ENCODE peak calls at places on chromosomes 13 and 19, in four cellular contexts. A, Y, G and K are unnamed samples.

GRCh38 chr13:41546372-41547252 is 89.3 kb downstream of the RGCC start:
- DNase-seq in A (no peak), Y (no peak), G (no peak), K (no peak)

GRCh38 chr19:5913739-5914357 is at the start of gene CAPS:
- DNase-seq in A (no peak), Y (no peak), G (no peak), K (no peak)

GRCh38 chr19:43687660-43687997 is 17.7 kb upstream of the PLAUR start:
- DNase-seq in A (no peak), Y (no peak), G (no peak), K (no peak)

GRCh38 chr13:51096131-51096530 is 14.9 kb downstream of the C13orf42 start:
- DNase-seq in A (no peak), Y (no peak), G (no peak), K (no peak)

GRCh38 chr19:55348317-55349034 is 6.0 kb downstream of the COX6B2 start:
- DNase-seq in A (no peak), Y (no peak), G (peak; percentile 58), K (no peak)

GRCh38 chr13:44309771-44310767 is 63.6 kb upstream of the SERP2 start:
- DNase-seq in A (no peak), Y (no peak), G (no peak), K (no peak)

GRCh38 chr13:91272235-91272777 is 75.2 kb upstream of the MIR17HG start:
- DNase-seq in A (no peak), Y (no peak), G (no peak), K (no peak)

GRCh38 chr13:114062754-114063153 is 69.7 kb downstream of the RASA3 start:
- DNase-seq in A (no peak), Y (no peak), G (no peak), K (no peak)

GRCh38 chr19:35901854-35902661 is at the start of gene HCST:
- DNase-seq in A (peak; percentile 39), Y (no peak), G (no peak), K (peak; percentile 39)

GRCh38 chr19:18239303-18239702 is 13.1 kb upstream of the PDE4C start:
- DNase-seq in A (no peak), Y (no peak), G (no peak), K (no peak)

GRCh38 chr13:99909836-99910619 is 61.5 kb downstream of the ZIC5 start:
- DNase-seq in A (no peak), Y (peak; percentile 48), G (no peak), K (no peak)

GRCh38 chr13:48709213-48709612 is 55.5 kb downstream of the CYSLTR2 start:
- DNase-seq in A (no peak), Y (no peak), G (no peak), K (no peak)

GRCh38 chr19:16303755-16304154 is 20.9 kb upstream of the KLF2 start:
- DNase-seq in A (no peak), Y (no peak), G (no peak), K (no peak)

GRCh38 chr13:27481766-27482165 is 31.4 kb upstream of the MTIF3 start:
- DNase-seq in A (no peak), Y (peak; percentile 10), G (peak; percentile 59), K (no peak)

GRCh38 chr19:10868872-10869547 is 2.3 kb upstream of the CARM1 start:
- DNase-seq in A (no peak), Y (no peak), G (no peak), K (no peak)

GRCh38 chr19:39737929-39738328 is at the start of gene CLC:
- DNase-seq in A (no peak), Y (no peak), G (no peak), K (no peak)